ENCODE peak calls at places on chromosomes 2 and 18, in eight cellular contexts. One of them, this sample, is unnamed.

GRCh38 chr18:12121175-12122095 is 27.8 kb downstream of the ANKRD62 start:
- DNase-seq in NCI-H1105: no peak
- DNase-seq in C1 segment of cervical spinal cord: no peak
- DNase-seq in NCI-H774: no peak
- DNase-seq in right cardiac atrium: no peak
- DNase-seq in fibroblast of the conjunctiva: no peak
- DNase-seq in AG04449: no peak
- DNase-seq in neural crest cell: peak; percentile 35
- DNase-seq in this sample: no peak

GRCh38 chr2:74083750-74084149 is 64.0 kb downstream of the BOLA3 start:
- DNase-seq in fibroblast of the conjunctiva: no peak
- DNase-seq in NCI-H1105: no peak
- DNase-seq in C1 segment of cervical spinal cord: no peak
- DNase-seq in AG04449: no peak
- DNase-seq in NCI-H774: no peak
- DNase-seq in neural crest cell: no peak
- DNase-seq in right cardiac atrium: no peak
- DNase-seq in this sample: no peak

GRCh38 chr18:47436871-47437270 is 185.4 kb upstream of the SKOR2 start:
- DNase-seq in fibroblast of the conjunctiva: no peak
- DNase-seq in C1 segment of cervical spinal cord: no peak
- DNase-seq in AG04449: no peak
- DNase-seq in NCI-H774: no peak
- DNase-seq in NCI-H1105: no peak
- DNase-seq in neural crest cell: no peak
- DNase-seq in right cardiac atrium: no peak
- DNase-seq in this sample: no peak

GRCh38 chr2:187553908-187554703 is at the start of gene TFPI:
- DNase-seq in NCI-H1105: no peak
- DNase-seq in right cardiac atrium: no peak
- DNase-seq in fibroblast of the conjunctiva: peak; percentile 68
- DNase-seq in NCI-H774: no peak
- DNase-seq in C1 segment of cervical spinal cord: no peak
- DNase-seq in neural crest cell: no peak
- DNase-seq in AG04449: no peak
- DNase-seq in this sample: no peak

GRCh38 chr2:77054938-77055337 is 467.2 kb downstream of the LRRTM4 start:
- DNase-seq in NCI-H774: no peak
- DNase-seq in C1 segment of cervical spinal cord: no peak
- DNase-seq in neural crest cell: no peak
- DNase-seq in NCI-H1105: no peak
- DNase-seq in AG04449: no peak
- DNase-seq in fibroblast of the conjunctiva: no peak
- DNase-seq in right cardiac atrium: no peak
- DNase-seq in this sample: no peak

GRCh38 chr18:33871363-33872025 is 293.5 kb downstream of the ASXL3 start:
- DNase-seq in AG04449: no peak
- DNase-seq in neural crest cell: no peak
- DNase-seq in fibroblast of the conjunctiva: no peak
- DNase-seq in NCI-H1105: no peak
- DNase-seq in right cardiac atrium: no peak
- DNase-seq in NCI-H774: no peak
- DNase-seq in C1 segment of cervical spinal cord: no peak
- DNase-seq in this sample: no peak

GRCh38 chr2:105665480-105665879 is 79.2 kb upstream of the NCK2 start:
- DNase-seq in neural crest cell: no peak
- DNase-seq in NCI-H774: no peak
- DNase-seq in right cardiac atrium: no peak
- DNase-seq in NCI-H1105: no peak
- DNase-seq in C1 segment of cervical spinal cord: no peak
- DNase-seq in AG04449: no peak
- DNase-seq in fibroblast of the conjunctiva: no peak
- DNase-seq in this sample: no peak

GRCh38 chr2:216633616-216634316 is 546 bp downstream of the IGFBP2 start:
- DNase-seq in neural crest cell: peak; percentile 35
- DNase-seq in NCI-H1105: peak; percentile 34
- DNase-seq in AG04449: no peak
- DNase-seq in fibroblast of the conjunctiva: no peak
- DNase-seq in right cardiac atrium: no peak
- DNase-seq in C1 segment of cervical spinal cord: no peak
- DNase-seq in NCI-H774: no peak
- DNase-seq in this sample: no peak

GRCh38 chr2:150479075-150479915 is 8.2 kb downstream of the RND3 start:
- DNase-seq in NCI-H774: no peak
- DNase-seq in neural crest cell: no peak
- DNase-seq in fibroblast of the conjunctiva: no peak
- DNase-seq in AG04449: no peak
- DNase-seq in C1 segment of cervical spinal cord: no peak
- DNase-seq in right cardiac atrium: no peak
- DNase-seq in NCI-H1105: no peak
- DNase-seq in this sample: no peak

GRCh38 chr18:76764296-76764901 is 58.0 kb upstream of the ZNF236 start:
- DNase-seq in neural crest cell: no peak
- DNase-seq in C1 segment of cervical spinal cord: no peak
- DNase-seq in fibroblast of the conjunctiva: no peak
- DNase-seq in NCI-H1105: peak; percentile 54
- DNase-seq in NCI-H774: no peak
- DNase-seq in AG04449: no peak
- DNase-seq in right cardiac atrium: no peak
- DNase-seq in this sample: no peak

GRCh38 chr18:5537860-5538259 is 5.9 kb downstream of the EPB41L3 start:
- DNase-seq in C1 segment of cervical spinal cord: no peak
- DNase-seq in NCI-H774: no peak
- DNase-seq in NCI-H1105: no peak
- DNase-seq in neural crest cell: no peak
- DNase-seq in fibroblast of the conjunctiva: no peak
- DNase-seq in AG04449: no peak
- DNase-seq in right cardiac atrium: no peak
- DNase-seq in this sample: no peak